ENCODE peak calls at places on chromosomes 11 and 22, in five cellular contexts. One of them, this sample, is unnamed. For H3K4me1 and H3K36me3, the result is how much of the 10 kb centered on the place peaks cover.

GRCh38 chr22:17872491-17872890 is 98.2 kb upstream of the BID start:
- DNase-seq in body of pancreas: no peak
- DNase-seq in heart left ventricle: no peak
- DNase-seq in fibroblast of lung: peak
- DNase-seq in esophagus squamous epithelium: no peak
- DNase-seq in this sample: no peak

GRCh38 chr22:23225337-23225723 is 45.0 kb downstream of the BCR start:
- DNase-seq in body of pancreas: no peak
- DNase-seq in heart left ventricle: no peak
- DNase-seq in fibroblast of lung: no peak
- DNase-seq in esophagus squamous epithelium: no peak
- DNase-seq in this sample: peak

GRCh38 chr22:42692239-42693054 is 28.2 kb downstream of the A4GALT start:
- DNase-seq in body of pancreas: no peak
- DNase-seq in heart left ventricle: no peak
- DNase-seq in fibroblast of lung: no peak
- DNase-seq in esophagus squamous epithelium: no peak
- DNase-seq in this sample: no peak

GRCh38 chr22:46065733-46066454 is 84.4 kb upstream of the PPARA start:
- DNase-seq in body of pancreas: no peak
- DNase-seq in heart left ventricle: no peak
- DNase-seq in fibroblast of lung: no peak
- DNase-seq in esophagus squamous epithelium: no peak
- DNase-seq in this sample: no peak

GRCh38 chr11:34671117-34671516 is 50.2 kb downstream of the EHF start:
- DNase-seq in body of pancreas: no peak
- DNase-seq in heart left ventricle: no peak
- DNase-seq in fibroblast of lung: no peak
- DNase-seq in esophagus squamous epithelium: no peak
- DNase-seq in this sample: no peak

GRCh38 chr11:70721006-70721405 is 322.7 kb downstream of the CTTN start:
- DNase-seq in body of pancreas: no peak
- DNase-seq in heart left ventricle: no peak
- DNase-seq in fibroblast of lung: no peak
- DNase-seq in esophagus squamous epithelium: no peak
- DNase-seq in this sample: peak

GRCh38 chr11:27420217-27420616 is 52.4 kb downstream of the LGR4 start:
- DNase-seq in body of pancreas: no peak
- DNase-seq in heart left ventricle: no peak
- DNase-seq in fibroblast of lung: no peak
- DNase-seq in esophagus squamous epithelium: no peak
- DNase-seq in this sample: no peak

GRCh38 chr22:46107753-46108563 is 42.4 kb upstream of the PPARA start:
- DNase-seq in body of pancreas: peak
- DNase-seq in heart left ventricle: no peak
- DNase-seq in fibroblast of lung: no peak
- DNase-seq in esophagus squamous epithelium: no peak
- DNase-seq in this sample: no peak

GRCh38 chr11:15745266-15745665 is 611.1 kb downstream of the SOX6 start:
- DNase-seq in body of pancreas: no peak
- DNase-seq in heart left ventricle: no peak
- DNase-seq in fibroblast of lung: peak
- DNase-seq in esophagus squamous epithelium: no peak
- DNase-seq in this sample: no peak

GRCh38 chr11:107916671-107917241 is 11.5 kb upstream of the RAB39A start:
- DNase-seq in body of pancreas: no peak
- DNase-seq in heart left ventricle: no peak
- DNase-seq in fibroblast of lung: peak
- DNase-seq in esophagus squamous epithelium: no peak
- DNase-seq in this sample: no peak

GRCh38 chr11:74840486-74840885 is 91.8 kb downstream of the RNF169 start:
- DNase-seq in body of pancreas: no peak
- DNase-seq in heart left ventricle: no peak
- DNase-seq in fibroblast of lung: no peak
- DNase-seq in esophagus squamous epithelium: no peak
- DNase-seq in this sample: no peak

GRCh38 chr11:76234704-76235232 is 28.5 kb upstream of the WNT11 start:
- DNase-seq in body of pancreas: no peak
- DNase-seq in heart left ventricle: peak
- DNase-seq in fibroblast of lung: no peak
- DNase-seq in esophagus squamous epithelium: no peak
- DNase-seq in this sample: peak

GRCh38 chr11:83206771-83207413 is 13.4 kb downstream of the ANKRD42 start:
- DNase-seq in body of pancreas: no peak
- DNase-seq in heart left ventricle: no peak
- DNase-seq in fibroblast of lung: no peak
- DNase-seq in esophagus squamous epithelium: no peak
- DNase-seq in this sample: no peak

GRCh38 chr22:44195189-44195871 is 14.6 kb downstream of the PARVG start:
- DNase-seq in body of pancreas: no peak
- DNase-seq in heart left ventricle: no peak
- DNase-seq in fibroblast of lung: no peak
- DNase-seq in esophagus squamous epithelium: no peak
- DNase-seq in this sample: no peak

GRCh38 chr11:73866095-73866579 is 10.5 kb downstream of the COA4 start:
- DNase-seq in body of pancreas: no peak
- DNase-seq in heart left ventricle: no peak
- DNase-seq in fibroblast of lung: peak
- DNase-seq in esophagus squamous epithelium: no peak
- DNase-seq in this sample: no peak

GRCh38 chr11:8018742-8019631 is 31.9 kb downstream of the EIF3F start:
- DNase-seq in body of pancreas: peak
- DNase-seq in heart left ventricle: peak
- DNase-seq in fibroblast of lung: peak
- DNase-seq in esophagus squamous epithelium: no peak
- DNase-seq in this sample: peak

GRCh38 chr22:18096823-18097222 is 13.8 kb upstream of the TUBA8 start:
- DNase-seq in body of pancreas: no peak
- DNase-seq in heart left ventricle: no peak
- DNase-seq in fibroblast of lung: no peak
- DNase-seq in esophagus squamous epithelium: no peak
- DNase-seq in this sample: no peak

GRCh38 chr11:88415495-88415894 is 78.0 kb upstream of the CTSC start:
- DNase-seq in body of pancreas: no peak
- DNase-seq in heart left ventricle: no peak
- DNase-seq in fibroblast of lung: no peak
- DNase-seq in esophagus squamous epithelium: no peak
- DNase-seq in this sample: no peak

GRCh38 chr22:46290843-46291785 is 5.6 kb upstream of the GTSE1 start:
- DNase-seq in body of pancreas: no peak
- DNase-seq in heart left ventricle: no peak
- DNase-seq in fibroblast of lung: no peak
- DNase-seq in esophagus squamous epithelium: no peak
- DNase-seq in this sample: no peak

GRCh38 chr11:103942646-103943045 is 93.8 kb upstream of the DDI1 start:
- DNase-seq in body of pancreas: no peak
- DNase-seq in heart left ventricle: no peak
- DNase-seq in fibroblast of lung: peak
- DNase-seq in esophagus squamous epithelium: no peak
- DNase-seq in this sample: no peak

GRCh38 chr22:46071451-46072029 is 78.8 kb upstream of the PPARA start:
- DNase-seq in body of pancreas: peak
- DNase-seq in heart left ventricle: peak
- DNase-seq in fibroblast of lung: peak
- DNase-seq in esophagus squamous epithelium: no peak
- DNase-seq in this sample: peak

GRCh38 chr11:7612056-7612660 is 61.1 kb downstream of the CYB5R2 start:
- DNase-seq in body of pancreas: no peak
- DNase-seq in heart left ventricle: no peak
- DNase-seq in fibroblast of lung: no peak
- DNase-seq in esophagus squamous epithelium: no peak
- DNase-seq in this sample: no peak

GRCh38 chr22:49853981-49854791 is 542 bp downstream of the ZBED4 start:
- DNase-seq in body of pancreas: peak
- DNase-seq in heart left ventricle: peak
- DNase-seq in fibroblast of lung: peak
- DNase-seq in esophagus squamous epithelium: no peak
- DNase-seq in this sample: peak
- H3K4me3 ChIP-seq in body of pancreas: no peak
- H3K4me3 ChIP-seq in heart left ventricle: peak
- H3K4me3 ChIP-seq in fibroblast of lung: peak
- H3K4me3 ChIP-seq in esophagus squamous epithelium: peak
- H3K4me3 ChIP-seq in this sample: peak

DNA sequence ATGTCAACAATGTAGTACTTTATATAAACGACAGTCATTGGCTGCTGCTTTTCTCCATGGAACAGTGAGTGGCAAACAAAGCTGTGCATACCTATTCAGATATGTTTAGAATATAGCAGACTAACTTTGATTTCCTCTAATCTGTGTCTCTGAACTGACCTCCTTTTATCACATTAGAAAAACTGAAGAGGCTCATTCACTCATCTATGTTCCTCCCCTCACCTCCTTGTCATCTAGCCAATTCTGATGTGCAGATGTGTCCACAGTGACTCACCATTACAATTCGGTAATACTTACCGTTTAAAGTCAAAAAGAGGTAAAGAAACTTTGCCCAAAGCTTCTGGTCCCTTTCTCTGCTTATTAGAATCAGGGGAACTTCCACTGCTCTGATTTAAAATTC is 51.5 kb upstream of the RPS13 start:
- DNase-seq in body of pancreas: no peak
- DNase-seq in heart left ventricle: no peak
- DNase-seq in fibroblast of lung: peak
- DNase-seq in esophagus squamous epithelium: no peak
- DNase-seq in this sample: no peak
- H3K4me1 ChIP-seq in body of pancreas: under half
- H3K4me1 ChIP-seq in heart left ventricle: under half
- H3K4me1 ChIP-seq in fibroblast of lung: under half
- H3K4me1 ChIP-seq in esophagus squamous epithelium: under half
- H3K4me1 ChIP-seq in this sample: under half

GRCh38 chr22:24341657-24342056 is 71.0 kb downstream of the SPECC1L start:
- DNase-seq in body of pancreas: no peak
- DNase-seq in heart left ventricle: no peak
- DNase-seq in fibroblast of lung: no peak
- DNase-seq in esophagus squamous epithelium: no peak
- DNase-seq in this sample: no peak
- H3K36me3 ChIP-seq in body of pancreas: under half
- H3K36me3 ChIP-seq in heart left ventricle: half or more
- H3K36me3 ChIP-seq in fibroblast of lung: under half
- H3K36me3 ChIP-seq in esophagus squamous epithelium: under half
- H3K36me3 ChIP-seq in this sample: half or more

DNA sequence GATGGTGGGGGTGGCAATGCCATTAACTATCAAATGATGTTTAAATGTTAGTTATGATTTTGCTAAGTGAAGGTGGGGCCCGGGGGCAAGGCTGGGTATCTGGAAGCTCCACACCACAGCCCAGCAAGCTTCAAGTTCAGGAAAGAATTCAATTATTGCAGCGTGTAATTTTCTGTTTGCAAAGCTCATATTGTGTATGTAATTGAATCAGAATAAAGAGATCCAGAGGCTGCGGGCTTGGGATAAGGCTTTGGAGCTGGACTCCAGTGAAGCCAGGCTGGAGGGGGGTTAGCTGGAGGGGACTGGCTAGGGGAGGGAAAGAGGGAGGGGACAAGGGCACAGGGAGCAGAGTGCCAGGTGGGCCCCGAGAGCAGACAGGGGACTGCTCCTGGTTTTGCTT is 557.1 kb upstream of the CADM1 start:
- DNase-seq in body of pancreas: no peak
- DNase-seq in heart left ventricle: no peak
- DNase-seq in fibroblast of lung: no peak
- DNase-seq in esophagus squamous epithelium: no peak
- DNase-seq in this sample: no peak
- H3K4me3 ChIP-seq in body of pancreas: no peak
- H3K4me3 ChIP-seq in heart left ventricle: no peak
- H3K4me3 ChIP-seq in fibroblast of lung: no peak
- H3K4me3 ChIP-seq in esophagus squamous epithelium: no peak
- H3K4me3 ChIP-seq in this sample: no peak

GRCh38 chr11:128448487-128448886 is 138.9 kb downstream of the ETS1 start:
- DNase-seq in body of pancreas: peak
- DNase-seq in heart left ventricle: no peak
- DNase-seq in fibroblast of lung: peak
- DNase-seq in esophagus squamous epithelium: no peak
- DNase-seq in this sample: no peak

GRCh38 chr11:128450882-128451647 is 136.3 kb downstream of the ETS1 start:
- DNase-seq in body of pancreas: no peak
- DNase-seq in heart left ventricle: no peak
- DNase-seq in fibroblast of lung: no peak
- DNase-seq in esophagus squamous epithelium: no peak
- DNase-seq in this sample: no peak

GRCh38 chr11:128453444-128454336 is 133.7 kb downstream of the ETS1 start:
- DNase-seq in body of pancreas: peak
- DNase-seq in heart left ventricle: peak
- DNase-seq in fibroblast of lung: peak
- DNase-seq in esophagus squamous epithelium: no peak
- DNase-seq in this sample: no peak

GRCh38 chr11:128448981-128449713 is 138.2 kb downstream of the ETS1 start:
- DNase-seq in body of pancreas: no peak
- DNase-seq in heart left ventricle: no peak
- DNase-seq in fibroblast of lung: peak
- DNase-seq in esophagus squamous epithelium: no peak
- DNase-seq in this sample: no peak

GRCh38 chr11:128451651-128452470 is 135.5 kb downstream of the ETS1 start:
- DNase-seq in body of pancreas: peak
- DNase-seq in heart left ventricle: peak
- DNase-seq in fibroblast of lung: peak
- DNase-seq in esophagus squamous epithelium: no peak
- DNase-seq in this sample: peak
- H3K4me1 ChIP-seq in body of pancreas: under half
- H3K4me1 ChIP-seq in heart left ventricle: under half
- H3K4me1 ChIP-seq in fibroblast of lung: under half
- H3K4me1 ChIP-seq in esophagus squamous epithelium: under half
- H3K4me1 ChIP-seq in this sample: under half

GRCh38 chr11:11703885-11704284 is 82.1 kb upstream of the GALNT18 start:
- DNase-seq in body of pancreas: no peak
- DNase-seq in heart left ventricle: no peak
- DNase-seq in fibroblast of lung: no peak
- DNase-seq in esophagus squamous epithelium: no peak
- DNase-seq in this sample: no peak

GRCh38 chr11:11709447-11710239 is 87.8 kb upstream of the GALNT18 start:
- DNase-seq in body of pancreas: no peak
- DNase-seq in heart left ventricle: no peak
- DNase-seq in fibroblast of lung: no peak
- DNase-seq in esophagus squamous epithelium: no peak
- DNase-seq in this sample: no peak

GRCh38 chr11:11706022-11706421 is 84.2 kb upstream of the GALNT18 start:
- DNase-seq in body of pancreas: no peak
- DNase-seq in heart left ventricle: no peak
- DNase-seq in fibroblast of lung: no peak
- DNase-seq in esophagus squamous epithelium: no peak
- DNase-seq in this sample: no peak

DNA sequence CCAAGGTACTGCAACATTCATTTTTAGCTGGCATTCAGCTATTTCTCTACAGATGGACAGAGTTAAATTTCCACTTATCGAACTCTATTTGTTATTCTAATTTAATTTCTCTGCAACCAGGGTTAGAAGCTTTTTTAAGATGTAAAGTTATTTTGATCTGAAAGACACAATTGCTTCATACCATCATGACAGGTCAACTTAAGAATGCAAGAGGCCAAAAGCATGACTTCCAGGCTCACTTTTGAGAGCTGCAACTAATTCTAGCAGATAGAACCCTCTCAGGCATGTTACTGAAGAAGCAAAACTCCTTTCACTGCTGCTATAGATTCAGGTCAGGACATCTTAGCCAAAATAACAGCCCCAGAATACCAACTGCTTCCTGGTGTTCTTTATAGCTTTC is 86.5 kb upstream of the GALNT18 start:
- DNase-seq in body of pancreas: no peak
- DNase-seq in heart left ventricle: no peak
- DNase-seq in fibroblast of lung: no peak
- DNase-seq in esophagus squamous epithelium: no peak
- DNase-seq in this sample: no peak
- H3K36me3 ChIP-seq in body of pancreas: under half
- H3K36me3 ChIP-seq in heart left ventricle: under half
- H3K36me3 ChIP-seq in fibroblast of lung: under half
- H3K36me3 ChIP-seq in esophagus squamous epithelium: under half
- H3K36me3 ChIP-seq in this sample: under half

GRCh38 chr11:331332-332060 is 10.8 kb upstream of the IFITM3 start:
- DNase-seq in body of pancreas: no peak
- DNase-seq in heart left ventricle: no peak
- DNase-seq in fibroblast of lung: no peak
- DNase-seq in esophagus squamous epithelium: no peak
- DNase-seq in this sample: no peak
- H3K4me3 ChIP-seq in body of pancreas: no peak
- H3K4me3 ChIP-seq in heart left ventricle: no peak
- H3K4me3 ChIP-seq in fibroblast of lung: no peak
- H3K4me3 ChIP-seq in esophagus squamous epithelium: no peak
- H3K4me3 ChIP-seq in this sample: no peak